ENCODE peak calls at places on chromosomes 5 and 9, in four cellular contexts. K, O, H and F are unnamed samples.

GRCh38 chr5:134139891-134140469 is 25.5 kb downstream of the TCF7 start:
- DNase-seq in K (no peak), O (no peak), H (no peak), F (no peak)

GRCh38 chr5:173247504-173247903 is 12.5 kb upstream of the NKX2-5 start:
- DNase-seq in O (no peak), H (no peak), K (no peak), F (no peak)

GRCh38 chr9:103902263-103902662 is 191.8 kb upstream of the SMC2 start:
- DNase-seq in K (no peak), H (no peak), O (no peak), F (no peak)

GRCh38 chr9:71349218-71349617 is 227.8 kb upstream of the TRPM3 start:
- DNase-seq in O (no peak), K (no peak), H (no peak), F (no peak)

GRCh38 chr5:138694146-138694545 is 59.1 kb upstream of the CTNNA1 start:
- DNase-seq in H (no peak), O (no peak), K (no peak), F (no peak)

GRCh38 chr5:71924980-71925379 is 182.3 kb upstream of the MAP1B start:
- DNase-seq in O (no peak), K (no peak), H (no peak), F (no peak)

GRCh38 chr5:18487928-18488480 is 853.7 kb downstream of the TAF11L14 start:
- DNase-seq in O (no peak), K (no peak), H (no peak), F (no peak)

GRCh38 chr9:107242073-107243063 is 40.7 kb upstream of the RAD23B start:
- DNase-seq in O (no peak), K (no peak), H (no peak), F (no peak)

GRCh38 chr5:109250533-109251329 is 159.0 kb downstream of the PJA2 start:
- DNase-seq in O (no peak), K (no peak), H (no peak), F (no peak)

GRCh38 chr5:2685651-2686050 is 65.8 kb downstream of the IRX2 start:
- DNase-seq in H (no peak), O (no peak), K (no peak), F (no peak)

GRCh38 chr9:109331353-109331752 is 10.5 kb upstream of the EPB41L4B start:
- DNase-seq in K (no peak), H (no peak), O (no peak), F (no peak)

GRCh38 chr9:125743687-125744428 is 3.3 kb upstream of the PBX3 start:
- DNase-seq in K (no peak), O (no peak), H (no peak), F (no peak)

GRCh38 chr9:131304676-131305366 is 15.3 kb downstream of the PLPP7 start:
- DNase-seq in K (peak), H (no peak), O (no peak), F (no peak)

DNA sequence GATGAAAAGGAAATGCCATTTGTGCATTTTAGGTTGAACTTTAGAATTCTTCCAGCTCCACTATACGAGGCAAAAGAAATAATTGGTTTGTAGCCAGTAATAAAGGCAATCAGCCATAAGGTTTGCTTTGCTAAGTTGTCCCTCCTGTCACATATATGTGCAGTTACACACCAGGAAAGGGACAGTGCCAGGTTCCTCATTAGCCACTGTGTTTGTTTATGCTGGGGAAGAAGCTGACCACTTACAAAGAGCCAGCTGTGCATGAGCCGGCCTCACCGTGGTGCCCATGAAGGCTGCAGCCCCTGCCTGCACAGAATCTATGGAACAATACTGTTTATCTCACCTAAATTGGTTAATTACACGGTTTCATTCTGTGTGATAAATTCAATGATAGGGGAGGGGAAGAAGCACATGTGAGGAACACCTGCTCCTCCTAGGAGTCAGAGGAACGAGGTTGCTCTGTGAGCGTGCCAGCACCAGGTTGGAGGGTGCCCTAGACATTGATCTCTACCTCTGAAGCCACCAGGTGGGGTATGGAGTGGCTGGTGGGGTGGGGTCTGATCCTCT is 173.8 kb upstream of the DAP start:
- DNase-seq in H (no peak), O (no peak), K (no peak), F (no peak)
- TF ChIP-seq RNF2 in H (no peak), O (no peak), K (no peak), F (no peak)

DNA sequence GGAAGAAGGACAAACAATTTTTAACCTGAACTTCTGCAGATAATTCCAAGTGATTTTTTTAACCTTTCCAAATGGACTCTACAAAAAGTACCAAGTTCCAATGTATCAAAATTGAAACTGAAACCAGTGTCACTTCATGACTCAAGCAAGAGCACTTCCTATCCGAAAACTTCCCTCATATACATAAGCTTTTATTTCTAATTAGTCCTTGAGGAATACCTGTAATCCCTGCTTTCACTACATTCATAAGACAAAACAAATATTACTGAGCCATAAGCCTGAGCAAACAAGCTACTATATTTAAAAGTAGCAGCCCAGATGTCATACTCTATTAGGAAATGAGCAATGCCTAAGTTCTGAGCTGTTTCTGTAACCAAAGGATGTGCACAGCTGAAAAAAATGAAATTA is 224.4 kb downstream of the EBF1 start:
- DNase-seq in O (no peak), H (no peak), K (no peak), F (no peak)
- TF ChIP-seq RNF2 in O (no peak), H (no peak), K (no peak), F (no peak)

GRCh38 chr9:88596376-88596775 is 61.4 kb downstream of the NXNL2 start:
- DNase-seq in O (no peak), H (no peak), K (no peak), F (no peak)

GRCh38 chr9:88587885-88588628 is 53.1 kb downstream of the NXNL2 start:
- DNase-seq in K (no peak), O (no peak), H (no peak), F (no peak)

GRCh38 chr9:88589656-88590055 is 54.7 kb downstream of the NXNL2 start:
- DNase-seq in H (no peak), K (no peak), O (no peak), F (no peak)

GRCh38 chr9:88590558-88591146 is 55.7 kb downstream of the NXNL2 start:
- DNase-seq in K (peak), O (no peak), H (no peak), F (peak)

GRCh38 chr9:88593537-88594185 is 58.7 kb downstream of the NXNL2 start:
- DNase-seq in H (peak), K (peak), O (peak), F (no peak)
- TF ChIP-seq RNF2 in H (no peak), K (no peak), O (no peak), F (no peak)

DNA sequence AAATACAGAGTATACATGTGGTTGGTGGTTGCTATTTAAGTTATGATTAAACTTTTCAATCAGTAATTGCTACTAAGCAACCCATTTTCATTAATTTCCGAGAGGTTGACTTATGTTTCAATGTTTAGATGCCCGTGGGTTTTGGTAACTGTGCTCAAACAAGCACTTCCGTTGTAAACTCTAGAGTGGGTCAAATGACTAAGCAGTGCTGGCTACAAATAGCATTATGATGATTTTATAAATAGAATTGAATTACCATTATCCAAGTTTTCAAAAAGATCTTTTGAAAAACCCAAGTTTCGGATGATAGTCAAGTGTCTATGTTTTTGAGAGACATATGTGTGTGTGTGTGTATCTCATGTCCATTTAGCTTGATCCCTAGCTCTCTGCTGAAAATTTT is 2369.4 kb upstream of the ACO1 start:
- DNase-seq in K (no peak), H (no peak), O (no peak), F (no peak)
- TF ChIP-seq RNF2 in K (no peak), H (no peak), O (no peak), F (no peak)

DNA sequence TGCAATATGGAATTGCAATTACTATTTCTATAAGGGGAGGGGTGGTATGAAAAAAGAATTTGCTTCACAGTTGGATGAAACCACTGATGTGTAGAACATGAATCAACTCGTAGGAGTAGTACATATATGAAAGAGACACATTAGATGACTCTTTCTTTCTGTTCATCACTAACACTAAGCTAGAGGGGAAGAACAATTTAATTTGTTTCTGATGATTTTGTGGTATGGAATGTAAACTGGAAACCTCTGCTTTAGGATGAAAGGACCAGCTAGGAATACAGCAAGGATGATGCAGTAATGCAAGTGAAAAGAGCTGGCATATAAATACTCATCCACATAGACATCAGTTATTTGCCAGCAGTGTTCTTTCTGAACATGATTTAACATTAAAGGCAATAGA is 113.4 kb downstream of the PAPPA start:
- DNase-seq in O (no peak), K (no peak), H (no peak), F (no peak)
- TF ChIP-seq RNF2 in O (no peak), K (no peak), H (no peak), F (no peak)